ENCODE peak calls at places on chromosomes 7 and 10, in four cellular contexts. Q is ELR, A is EL, U is GDM1. Y is an unnamed sample.

GRCh38 chr7:95578299-95578855 is 17.9 kb downstream of the PDK4 start:
- DNase-seq in Q (no peak), A (no peak), U (no peak), Y (no peak)

GRCh38 chr7:3232228-3232627 is 68.8 kb upstream of the SDK1 start:
- DNase-seq in Q (no peak), A (no peak), U (no peak), Y (no peak)

GRCh38 chr10:98446656-98447221 is at the start of gene HPS1:
- DNase-seq in Q (peak; percentile 79), A (peak; percentile 73), U (peak; percentile 69), Y (peak; percentile 65)

GRCh38 chr7:128844777-128845311 is 14.6 kb downstream of the FLNC start:
- DNase-seq in Q (no peak), A (no peak), U (no peak), Y (no peak)

GRCh38 chr7:150734293-150734692 is 2.9 kb upstream of the GIMAP5 start:
- DNase-seq in Q (no peak), A (no peak), U (no peak), Y (no peak)

GRCh38 chr7:120805636-120806388 is 52.1 kb downstream of the TSPAN12 start:
- DNase-seq in Q (peak; percentile 63), A (peak; percentile 56), U (peak; percentile 28), Y (peak; percentile 61)

GRCh38 chr7:102252373-102252982 is 34.2 kb upstream of the SH2B2 start:
- DNase-seq in Q (no peak), A (no peak), U (no peak), Y (no peak)

GRCh38 chr7:118689403-118689802 is 464.9 kb downstream of the ANKRD7 start:
- DNase-seq in Q (no peak), A (no peak), U (no peak), Y (no peak)

GRCh38 chr7:37353949-37354660 is 94.6 kb downstream of the ELMO1 start:
- DNase-seq in Q (no peak), A (no peak), U (no peak), Y (no peak)

GRCh38 chr7:123355576-123356195 is 155.9 kb upstream of the SLC13A1 start:
- DNase-seq in Q (peak; percentile 11), A (no peak), U (no peak), Y (peak; percentile 45)

GRCh38 chr7:100570954-100571828 is 2.5 kb downstream of the SAP25 start:
- DNase-seq in Q (no peak), A (peak; percentile 36), U (no peak), Y (no peak)

GRCh38 chr10:25455980-25456567 is 281.3 kb downstream of the GPR158 start:
- DNase-seq in Q (no peak), A (no peak), U (no peak), Y (no peak)

GRCh38 chr7:55325371-55325792 is 39.8 kb upstream of the LANCL2 start:
- DNase-seq in Q (peak; percentile 88), A (peak; percentile 94), U (no peak), Y (peak; percentile 10)

GRCh38 chr10:5446390-5446926 is 34.1 kb downstream of the NET1 start:
- DNase-seq in Q (peak; percentile 92), A (peak; percentile 90), U (peak; percentile 84), Y (peak; percentile 94)

GRCh38 chr10:100621360-100622205 is 85.8 kb downstream of the HIF1AN start:
- DNase-seq in Q (no peak), A (peak; percentile 9), U (no peak), Y (no peak)

GRCh38 chr7:157991351-157991750 is 596.3 kb downstream of the PTPRN2 start:
- DNase-seq in Q (no peak), A (no peak), U (no peak), Y (no peak)

GRCh38 chr10:133379152-133379800 is at the start of gene PAOX:
- DNase-seq in Q (peak; percentile 70), A (peak; percentile 66), U (no peak), Y (peak; percentile 81)

GRCh38 chr10:23643396-23643795 is 204.5 kb downstream of the OTUD1 start:
- DNase-seq in Q (peak; percentile 26), A (peak; percentile 4), U (peak; percentile 67), Y (no peak)

Y was measured in epithelial cell of esophagus.